ENCODE peak calls at places on chromosomes 12 and 14, in seven cellular contexts. I, Q, O, A, F, Z and C are unnamed samples.

GRCh38 chr12:6639151-6639773 is 3.5 kb upstream of the LPAR5 start:
- DNase-seq in F (no peak), O (no peak), Z (peak), I (no peak), Q (no peak), A (no peak), C (no peak)

GRCh38 chr12:26188641-26189040 is 6.7 kb upstream of the SSPN start:
- DNase-seq in A (no peak), F (no peak), O (no peak), Z (no peak), Q (no peak), I (no peak), C (no peak)

GRCh38 chr12:29113101-29113500 is 36.0 kb upstream of the FAR2 start:
- DNase-seq in A (no peak), Q (no peak), Z (no peak), F (no peak), O (no peak), I (no peak), C (no peak)

GRCh38 chr12:52726451-52726850 is 23.1 kb upstream of the KRT77 start:
- DNase-seq in Q (no peak), O (no peak), Z (no peak), I (no peak), F (no peak), A (no peak), C (no peak)

GRCh38 chr12:114508529-114509129 is 102.7 kb upstream of the TBX5 start:
- DNase-seq in F (peak), A (peak), Z (peak), O (peak), I (peak), Q (no peak), C (peak)

GRCh38 chr12:58395470-58395869 is 454.1 kb downstream of the ATP23 start:
- DNase-seq in A (no peak), Z (no peak), O (no peak), F (no peak), Q (no peak), I (no peak), C (no peak)

GRCh38 chr12:19588944-19589343 is 149.7 kb downstream of the AEBP2 start:
- DNase-seq in A (no peak), F (no peak), Z (no peak), I (no peak), O (no peak), Q (no peak), C (no peak)

GRCh38 chr14:59015482-59015881 is 173.0 kb upstream of the DAAM1 start:
- DNase-seq in A (no peak), Z (no peak), F (no peak), O (no peak), I (no peak), Q (no peak), C (no peak)

GRCh38 chr14:90760591-90761316 is 55.5 kb downstream of the TTC7B start:
- DNase-seq in F (no peak), Z (peak), A (peak), Q (no peak), O (no peak), I (no peak), C (no peak)

GRCh38 chr12:92108651-92109050 is 37.0 kb downstream of the BTG1 start:
- DNase-seq in A (peak), Q (peak), I (no peak), O (no peak), Z (peak), F (no peak), C (no peak)

GRCh38 chr12:96420255-96420930 is 20.2 kb upstream of the CDK17 start:
- DNase-seq in Q (no peak), O (no peak), I (no peak), Z (no peak), A (no peak), F (no peak), C (no peak)

GRCh38 chr14:76085358-76085757 is 66.4 kb upstream of the GPATCH2L start:
- DNase-seq in Q (no peak), Z (no peak), F (no peak), A (no peak), I (no peak), O (no peak), C (no peak)

GRCh38 chr14:59566725-59567124 is 9.9 kb downstream of the CCDC175 start:
- DNase-seq in A (no peak), O (no peak), F (no peak), I (no peak), Q (no peak), Z (no peak), C (no peak)

GRCh38 chr12:41333988-41334387 is 145.9 kb downstream of the PDZRN4 start:
- DNase-seq in Z (no peak), A (no peak), Q (no peak), O (no peak), I (no peak), F (no peak), C (no peak)

GRCh38 chr12:49904601-49905000 is 901 bp upstream of the FAIM2 start:
- DNase-seq in O (no peak), Q (no peak), A (no peak), F (no peak), Z (no peak), I (no peak), C (no peak)

GRCh38 chr12:103548622-103549601 is 38.2 kb upstream of the STAB2 start:
- DNase-seq in Z (peak), F (peak), I (peak), A (peak), O (peak), Q (peak), C (peak)

GRCh38 chr14:83940253-83940652 is 1589.7 kb upstream of the FLRT2 start:
- DNase-seq in Z (no peak), F (no peak), O (no peak), Q (no peak), A (no peak), I (no peak), C (no peak)

GRCh38 chr14:26394114-26394855 is 203.5 kb downstream of the NOVA1 start:
- DNase-seq in I (no peak), O (no peak), A (peak), Q (peak), F (no peak), Z (peak), C (no peak)

GRCh38 chr12:19546027-19546426 is 106.7 kb downstream of the AEBP2 start:
- DNase-seq in F (no peak), A (no peak), I (no peak), Z (no peak), O (no peak), Q (no peak), C (no peak)

GRCh38 chr12:38124247-38125012 is 192.1 kb upstream of the ALG10B start:
- DNase-seq in I (no peak), Q (no peak), F (no peak), O (no peak), A (no peak), Z (no peak), C (no peak)

GRCh38 chr14:46653031-46653775 is 1.6 kb upstream of the RPL10L start:
- DNase-seq in Q (no peak), I (no peak), A (no peak), F (no peak), Z (no peak), O (no peak), C (no peak)

GRCh38 chr12:130838284-130838950 is 633 bp downstream of the STX2 start:
- DNase-seq in I (peak), Q (no peak), O (peak), Z (no peak), F (no peak), A (no peak), C (peak)

GRCh38 chr14:64194404-64194803 is 99.8 kb downstream of the ESR2 start:
- DNase-seq in Q (no peak), A (no peak), I (no peak), Z (no peak), O (no peak), F (no peak), C (no peak)

GRCh38 chr14:95759952-95760351 is 46.0 kb upstream of the TCL1A start:
- DNase-seq in I (no peak), O (no peak), A (no peak), F (no peak), Z (peak), Q (no peak), C (no peak)

GRCh38 chr12:129215436-129216025 is 362.3 kb downstream of the GLT1D1 start:
- DNase-seq in Z (no peak), A (no peak), Q (no peak), O (no peak), I (no peak), F (no peak), C (no peak)

GRCh38 chr12:68960162-68960501 is 27.2 kb upstream of the CPM start:
- DNase-seq in O (no peak), Q (no peak), A (no peak), I (no peak), F (no peak), Z (no peak), C (no peak)

GRCh38 chr12:132429932-132430643 is 59.9 kb upstream of the FBRSL1 start:
- DNase-seq in A (no peak), I (peak), Z (no peak), F (no peak), O (no peak), Q (no peak), C (peak)

DNA sequence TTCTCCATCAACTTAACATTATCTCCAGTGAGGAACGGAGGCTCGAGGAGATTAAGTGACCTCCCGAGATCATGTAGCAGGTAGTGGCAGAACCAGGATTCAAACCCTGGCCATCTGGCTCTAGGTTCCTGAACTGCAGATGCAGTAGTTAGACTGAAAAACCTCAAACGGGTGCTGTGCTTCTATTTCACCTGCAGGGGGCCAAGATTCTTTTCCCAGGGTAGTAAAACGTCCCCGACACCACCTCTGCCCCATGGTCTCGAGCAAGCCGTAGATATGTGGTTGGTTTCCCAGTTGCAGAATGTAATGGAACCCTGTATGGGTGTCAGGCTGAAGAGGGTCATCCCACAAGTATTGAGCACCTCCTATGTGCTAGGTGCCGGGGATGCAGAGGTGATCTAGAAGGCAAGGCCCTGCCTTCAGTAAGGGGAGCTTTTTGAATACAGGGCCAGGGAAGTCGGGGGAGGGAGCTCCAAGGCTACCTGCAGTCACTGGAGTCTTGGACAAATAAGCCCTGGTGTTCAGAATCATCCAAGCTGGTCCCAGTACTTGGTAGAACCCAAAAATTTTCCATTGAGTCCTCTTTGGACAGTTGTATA is 197.1 kb downstream of the CHST11 start:
- DNase-seq in O (no peak), A (no peak), Z (no peak), Q (no peak), I (peak), F (no peak), C (peak)
- TF ChIP-seq CTCF in O (no peak), A (peak), Z (peak), Q (no peak), I (peak), F (peak), C (no peak)

GRCh38 chr14:57293851-57294837 is 25.4 kb downstream of the AP5M1 start:
- DNase-seq in O (no peak), Z (no peak), Q (no peak), I (no peak), F (no peak), A (peak), C (no peak)
- TF ChIP-seq CTCF in O (peak), Z (peak), Q (peak), I (peak), F (peak), A (no peak), C (no peak)

DNA sequence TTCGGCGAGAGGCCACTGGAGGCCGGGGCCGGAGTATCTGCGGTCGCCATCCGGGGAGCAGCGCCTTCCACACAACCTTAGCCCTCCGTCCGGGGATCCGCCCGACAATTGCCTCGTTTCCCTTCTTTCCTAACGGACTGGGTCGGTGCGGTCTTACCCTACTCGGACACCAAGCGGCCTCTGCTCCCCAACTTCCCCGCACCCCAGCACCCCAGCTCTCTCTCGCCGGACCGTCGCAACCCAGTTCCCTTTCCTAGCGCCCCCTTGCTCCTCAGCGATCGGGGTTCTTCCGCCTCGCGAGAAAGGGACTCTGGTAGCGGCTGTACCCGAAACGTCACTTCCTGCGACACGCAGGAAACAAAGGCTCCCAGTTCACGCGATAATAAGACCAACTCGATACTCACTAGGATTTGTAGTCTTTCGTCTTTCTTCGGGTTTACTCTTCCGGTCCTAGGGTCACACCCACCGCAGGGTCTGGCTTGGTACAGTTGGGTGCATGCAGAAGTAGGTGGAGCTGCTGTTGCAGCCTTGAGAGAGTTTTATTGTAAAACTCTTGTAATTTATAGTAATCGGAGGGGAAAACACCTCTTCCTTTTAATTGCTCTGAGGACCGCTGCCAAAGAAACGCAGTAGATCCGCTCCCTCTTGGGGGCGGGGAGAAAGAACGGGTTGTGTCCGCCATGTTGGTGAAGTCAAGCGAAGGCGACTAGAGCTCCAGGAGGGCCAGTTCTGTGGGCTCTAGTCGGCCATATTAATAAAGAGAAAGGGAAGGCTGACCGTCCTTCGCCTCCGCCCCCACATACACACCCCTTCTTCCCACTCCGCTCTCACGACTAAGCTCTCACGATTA is at the start of the genes THAP2 and ZFC3H1:
- DNase-seq in F (peak), A (peak), Q (peak), O (peak), I (peak), Z (peak), C (peak)
- TF ChIP-seq CTCF in F (peak), A (peak), Q (peak), O (peak), I (no peak), Z (peak), C (peak)

GRCh38 chr12:17802657-17803641 is 287.0 kb downstream of the RERGL start:
- DNase-seq in A (no peak), Z (no peak), O (no peak), I (no peak), F (no peak), Q (no peak), C (no peak)
- TF ChIP-seq CTCF in A (no peak), Z (no peak), O (no peak), I (no peak), F (peak), Q (no peak), C (no peak)

GRCh38 chr12:34022079-34022830 is at the start of gene ALG10:
- DNase-seq in Q (peak), F (peak), Z (peak), A (peak), O (peak), I (peak), C (peak)

DNA sequence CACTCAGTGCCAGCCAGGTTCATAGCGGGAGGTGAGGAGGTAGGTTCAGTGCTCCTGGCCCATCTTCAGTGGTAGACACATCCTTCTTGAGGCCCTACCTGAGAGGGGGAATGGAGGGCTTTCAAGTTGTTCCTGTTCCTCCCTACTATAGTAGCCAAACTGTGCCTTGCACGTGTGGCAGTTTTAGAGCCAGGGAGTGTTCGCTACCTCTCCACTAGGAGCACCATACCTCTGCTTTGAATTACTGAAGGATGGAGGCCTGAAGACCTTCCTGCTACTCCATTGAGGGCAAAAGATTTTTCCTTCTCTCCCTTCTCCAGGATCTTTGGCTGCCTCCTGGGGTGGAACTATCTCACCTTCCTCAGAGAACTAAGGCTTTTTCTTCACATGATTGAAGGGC is 5.9 kb upstream of the ALG10 start:
- DNase-seq in Q (no peak), I (no peak), A (no peak), F (no peak), O (no peak), Z (peak), C (no peak)
- TF ChIP-seq CTCF in Q (no peak), I (no peak), A (no peak), F (peak), O (no peak), Z (no peak), C (no peak)

DNA sequence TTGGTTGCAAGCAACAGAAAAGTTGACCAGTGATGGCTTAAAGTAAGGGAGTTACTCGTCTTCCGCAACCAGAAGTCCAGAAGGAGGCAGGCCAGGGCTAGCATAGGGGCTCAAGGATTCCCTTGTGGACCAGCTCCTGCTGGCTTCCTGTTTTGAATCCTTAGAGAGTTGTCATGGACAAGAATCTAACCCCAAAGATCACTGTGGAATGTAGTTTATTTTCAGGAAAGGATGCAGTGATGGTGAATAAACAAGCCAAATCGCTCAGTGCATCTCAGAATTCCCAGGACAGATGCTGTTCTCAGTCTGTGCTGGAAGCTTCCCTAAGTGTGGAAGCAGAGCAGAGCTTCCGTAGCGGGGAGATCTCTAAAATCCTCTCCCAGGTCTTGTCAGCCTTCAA is 311.3 kb downstream of the C12orf75 start:
- DNase-seq in O (no peak), Z (no peak), Q (no peak), I (no peak), F (no peak), A (no peak), C (no peak)
- TF ChIP-seq CTCF in O (no peak), Z (no peak), Q (no peak), I (no peak), F (no peak), A (no peak), C (no peak)

DNA sequence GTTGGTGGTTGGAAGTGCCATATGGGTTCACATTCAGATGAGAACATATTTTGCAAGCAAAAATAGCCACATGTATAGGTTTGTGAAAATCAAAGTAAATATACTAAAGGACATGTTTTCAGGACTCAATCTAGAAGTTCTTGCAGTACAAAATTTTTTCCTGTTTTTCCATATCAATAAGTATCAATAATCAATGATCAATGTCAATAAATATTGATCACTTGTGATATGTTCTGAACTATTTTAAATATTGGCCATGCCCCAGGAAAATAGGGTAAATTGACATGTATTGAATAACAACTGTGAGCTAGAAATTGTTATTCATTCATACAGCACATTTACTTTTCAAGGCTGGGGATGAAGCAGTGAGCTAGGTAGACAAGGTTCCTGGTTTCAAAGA is 24.3 kb downstream of the ALG10 start:
- DNase-seq in Q (no peak), A (no peak), F (no peak), O (no peak), Z (no peak), I (no peak), C (no peak)
- TF ChIP-seq CTCF in Q (no peak), A (no peak), F (no peak), O (no peak), Z (no peak), I (no peak), C (no peak)

GRCh38 chr14:77967110-77967509 is 167.2 kb downstream of the ADCK1 start:
- DNase-seq in O (no peak), A (no peak), Q (no peak), Z (no peak), I (no peak), F (no peak), C (no peak)
- TF ChIP-seq CTCF in O (no peak), A (no peak), Q (no peak), Z (no peak), I (no peak), F (no peak), C (no peak)

DNA sequence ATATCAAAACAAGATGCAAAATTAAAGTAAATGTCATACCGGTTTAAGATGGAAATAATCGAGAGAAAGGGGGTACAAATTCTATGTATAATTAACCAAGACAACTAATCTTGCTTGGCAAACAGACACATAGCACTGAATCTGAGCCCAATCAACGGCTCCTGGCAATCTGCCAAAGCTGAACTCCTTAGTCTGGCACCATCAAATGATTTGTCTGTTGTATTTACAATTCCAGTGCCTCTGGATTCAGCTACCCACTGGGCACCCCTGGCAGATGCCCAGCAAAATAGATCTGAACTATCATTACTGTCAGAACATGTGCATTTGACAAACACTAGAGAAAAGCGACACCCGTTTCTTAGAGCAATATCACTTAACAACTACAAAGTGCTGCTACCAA is 7.8 kb downstream of the EGLN3 start:
- DNase-seq in I (no peak), A (no peak), Q (no peak), Z (peak), F (no peak), O (no peak), C (no peak)
- TF ChIP-seq CTCF in I (no peak), A (no peak), Q (no peak), Z (no peak), F (no peak), O (no peak), C (no peak)

DNA sequence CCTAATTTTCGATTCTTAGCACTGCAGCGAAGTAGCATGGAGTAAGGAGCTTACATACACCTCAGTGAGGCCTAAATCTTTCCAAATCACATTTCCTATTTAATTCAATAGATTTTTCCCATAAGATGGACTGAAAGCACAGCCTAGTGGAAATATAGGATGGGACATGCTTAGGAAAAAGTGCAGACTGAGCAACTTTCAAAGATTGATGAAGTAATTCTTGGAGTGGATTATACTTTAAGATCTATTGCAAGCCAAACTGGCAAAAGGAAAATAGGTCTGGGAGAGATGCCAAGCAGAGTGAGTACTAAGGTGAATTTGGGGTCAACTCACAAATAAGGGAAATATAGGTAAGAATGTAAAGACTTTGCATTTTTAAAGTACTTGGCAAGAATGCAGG is 170.3 kb upstream of the FOXG1 start:
- DNase-seq in Z (no peak), I (no peak), F (no peak), Q (no peak), A (peak), O (no peak), C (no peak)
- TF ChIP-seq CTCF in Z (peak), I (no peak), F (no peak), Q (no peak), A (peak), O (no peak), C (no peak)